ENCODE peak calls at places on chromosomes 7 and 10, in five cellular contexts. X is NCI-H1930, A is fibroblast of lung, I is colonic mucosa, L is lower lobe of right lung. O is an unnamed sample.

GRCh38 chr7:157877298-157877840 is 540.6 kb downstream of the DNAJB6 start:
- DNase-seq in X (no peak), A (no peak), I (no peak), L (no peak), O (no peak)

GRCh38 chr10:56222237-56222636 is 138.8 kb downstream of the ZWINT start:
- DNase-seq in X (no peak), A (no peak), I (no peak), L (no peak), O (no peak)

GRCh38 chr10:14377591-14377990 is 46.9 kb upstream of the FRMD4A start:
- DNase-seq in X (no peak), A (no peak), I (no peak), L (no peak), O (no peak)

GRCh38 chr10:110219884-110220283 is 12.5 kb downstream of the MXI1 start:
- DNase-seq in X (no peak), A (no peak), I (no peak), L (no peak), O (no peak)

GRCh38 chr7:117047496-117047895 is 94.2 kb downstream of the ST7 start:
- DNase-seq in X (no peak), A (peak; percentile 62), I (no peak), L (no peak), O (no peak)

GRCh38 chr10:77702166-77702565 is 64.6 kb upstream of the KCNMA1 start:
- DNase-seq in X (no peak), A (peak; percentile 95), I (peak; percentile 3), L (no peak), O (peak; percentile 7)

GRCh38 chr7:97479740-97480290 is 252.1 kb upstream of the TAC1 start:
- DNase-seq in X (no peak), A (no peak), I (no peak), L (no peak), O (no peak)

GRCh38 chr7:68562323-68562899 is 1035.9 kb upstream of the AUTS2 start:
- DNase-seq in X (no peak), A (no peak), I (no peak), L (no peak), O (no peak)

GRCh38 chr7:44486693-44487092 is 3.8 kb downstream of the NUDCD3 start:
- DNase-seq in X (no peak), A (peak; percentile 53), I (peak; percentile 40), L (no peak), O (no peak)

GRCh38 chr7:74473116-74473515 is 19.4 kb downstream of the GTF2IRD1 start:
- DNase-seq in X (no peak), A (no peak), I (no peak), L (no peak), O (no peak)

GRCh38 chr10:132714906-132715790 is 70.8 kb downstream of the NKX6-2 start:
- DNase-seq in X (no peak), A (no peak), I (no peak), L (peak; percentile 34), O (no peak)

GRCh38 chr10:113493195-113493594 is 59.7 kb upstream of the HABP2 start:
- DNase-seq in X (no peak), A (peak; percentile 1), I (no peak), L (no peak), O (no peak)

O was measured in LoVo.